ENCODE peak calls at places on chromosomes 5 and 9, in eight cellular contexts. D is effector CD8-positive, alpha-beta T cell; C is WTC11; U is activated T-cell treated with anti-CD3 and anti-CD28 coated beads, Interleukin-2, amount 50 U/mL, for 1 hour; G is activated CD4-positive, alpha-beta memory T cell treated with anti-CD3 and anti-CD28 coated beads, Interleukin-2, amount 10 ng/mL, durations not matched to agents 7 days and 5 days; A is cardiac muscle cell; B is activated T-helper 9 cell treated with anti-CD3 and anti-CD28 coated beads, Interleukin-2, amount 50 U/mL, for 16 hours; E is COLO829. O is an unnamed sample.

GRCh38 chr5:32791536-32792240 is 80.6 kb downstream of the NPR3 start:
- DNase-seq in D (no peak), C (no peak), U (no peak), G (no peak), A (no peak), B (no peak), E (no peak), O (no peak)

GRCh38 chr5:1879292-1880263 is 3.1 kb downstream of the IRX4 start:
- DNase-seq in D (no peak), C (no peak), U (no peak), G (no peak), A (no peak), B (no peak), E (no peak), O (no peak)

GRCh38 chr9:93874242-93874641 is 80.9 kb downstream of the BARX1 start:
- DNase-seq in D (no peak), C (no peak), U (no peak), G (no peak), A (no peak), B (no peak), E (no peak), O (no peak)

GRCh38 chr9:23044549-23044948 is 597.9 kb downstream of the DMRTA1 start:
- DNase-seq in D (no peak), C (no peak), U (no peak), G (no peak), A (no peak), B (no peak), E (no peak), O (no peak)

GRCh38 chr9:129175825-129176633 is 2.0 kb downstream of the IER5L start:
- DNase-seq in D (peak), C (peak), U (peak), G (peak), A (peak), B (peak), E (peak), O (peak)

GRCh38 chr9:76162109-76162730 is 232.0 kb downstream of the RFK start:
- DNase-seq in D (no peak), C (no peak), U (no peak), G (no peak), A (peak), B (no peak), E (no peak), O (no peak)

GRCh38 chr5:16869821-16870796 is 66.0 kb downstream of the MYO10 start:
- DNase-seq in D (no peak), C (no peak), U (no peak), G (no peak), A (no peak), B (no peak), E (no peak), O (no peak)

GRCh38 chr9:16901589-16901988 is 31.1 kb upstream of the BNC2 start:
- DNase-seq in D (no peak), C (no peak), U (no peak), G (no peak), A (peak), B (no peak), E (no peak), O (no peak)

GRCh38 chr9:88949425-88949824 is 41.8 kb upstream of the S1PR3 start:
- DNase-seq in D (no peak), C (no peak), U (no peak), G (no peak), A (peak), B (no peak), E (no peak), O (no peak)

GRCh38 chr5:157476699-157477408 is 16.8 kb downstream of the NIPAL4 start:
- DNase-seq in D (no peak), C (peak), U (no peak), G (no peak), A (peak), B (no peak), E (peak), O (peak)

GRCh38 chr5:50958852-50959457 is 292.5 kb downstream of the PARP8 start:
- DNase-seq in D (no peak), C (no peak), U (no peak), G (no peak), A (peak), B (no peak), E (peak), O (peak)

GRCh38 chr9:93582115-93582514 is 5.7 kb downstream of the PHF2 start:
- DNase-seq in D (no peak), C (no peak), U (no peak), G (peak), A (no peak), B (no peak), E (no peak), O (no peak)

GRCh38 chr5:146342882-146343865 is 4.5 kb downstream of the POU4F3 start:
- DNase-seq in D (no peak), C (peak), U (no peak), G (no peak), A (no peak), B (no peak), E (no peak), O (no peak)

GRCh38 chr9:95773061-95773433 is 102.4 kb upstream of the ERCC6L2 start:
- DNase-seq in D (no peak), C (no peak), U (no peak), G (no peak), A (peak), B (no peak), E (no peak), O (no peak)

GRCh38 chr9:125393426-125393825 is 131.8 kb downstream of the GAPVD1 start:
- DNase-seq in D (no peak), C (no peak), U (no peak), G (no peak), A (no peak), B (no peak), E (peak), O (no peak)

GRCh38 chr9:133473743-133474142 is 5.2 kb downstream of the SLC2A6 start:
- DNase-seq in D (no peak), C (no peak), U (no peak), G (no peak), A (no peak), B (no peak), E (no peak), O (no peak)

GRCh38 chr5:4207456-4207855 is 611.8 kb downstream of the IRX1 start:
- DNase-seq in D (no peak), C (no peak), U (no peak), G (no peak), A (no peak), B (no peak), E (no peak), O (no peak)

GRCh38 chr9:89923961-89924504 is 319.2 kb downstream of the GADD45G start:
- DNase-seq in D (no peak), C (no peak), U (no peak), G (peak), A (no peak), B (no peak), E (no peak), O (no peak)

GRCh38 chr9:77427256-77427927 is 220.7 kb downstream of the GNA14 start:
- DNase-seq in D (no peak), C (no peak), U (no peak), G (no peak), A (no peak), B (no peak), E (no peak), O (no peak)

GRCh38 chr9:133490201-133490681 is 11.3 kb upstream of the SLC2A6 start:
- DNase-seq in D (no peak), C (no peak), U (no peak), G (no peak), A (no peak), B (no peak), E (no peak), O (no peak)

GRCh38 chr9:128055222-128056040 is 11.7 kb downstream of the NAIF1 start:
- DNase-seq in D (no peak), C (no peak), U (no peak), G (no peak), A (peak), B (no peak), E (no peak), O (no peak)

GRCh38 chr5:9861664-9862256 is 231.6 kb upstream of the TAS2R1 start:
- DNase-seq in D (no peak), C (no peak), U (no peak), G (no peak), A (no peak), B (no peak), E (no peak), O (no peak)

GRCh38 chr9:131366745-131367401 is 27.0 kb upstream of the PRRC2B start:
- DNase-seq in D (no peak), C (peak), U (no peak), G (no peak), A (peak), B (no peak), E (no peak), O (no peak)

GRCh38 chr5:3287516-3287915 is 308.1 kb upstream of the IRX1 start:
- DNase-seq in D (no peak), C (no peak), U (no peak), G (no peak), A (no peak), B (no peak), E (no peak), O (no peak)

GRCh38 chr5:112492291-112492690 is 73.2 kb upstream of the EPB41L4A start:
- DNase-seq in D (no peak), C (peak), U (no peak), G (peak), A (peak), B (no peak), E (peak), O (peak)

GRCh38 chr5:55231476-55232193 is 1.8 kb downstream of the CCNO start:
- DNase-seq in D (no peak), C (peak), U (peak), G (no peak), A (peak), B (no peak), E (no peak), O (peak)

GRCh38 chr5:83895860-83896259 is 175.2 kb upstream of the HAPLN1 start:
- DNase-seq in D (no peak), C (no peak), U (no peak), G (no peak), A (no peak), B (no peak), E (no peak), O (no peak)

GRCh38 chr5:174982381-174982780 is 258.0 kb downstream of the MSX2 start:
- DNase-seq in D (no peak), C (no peak), U (no peak), G (no peak), A (no peak), B (no peak), E (no peak), O (no peak)

GRCh38 chr5:142012186-142012785 is 541 bp downstream of the GNPDA1 start:
- DNase-seq in D (peak), C (peak), U (peak), G (peak), A (peak), B (peak), E (no peak), O (peak)

GRCh38 chr5:118791986-118792734 is 196.2 kb downstream of the DTWD2 start:
- DNase-seq in D (no peak), C (peak), U (no peak), G (peak), A (peak), B (no peak), E (peak), O (peak)

GRCh38 chr9:68996457-68996856 is 17.5 kb downstream of the PRKACG start:
- DNase-seq in D (no peak), C (no peak), U (no peak), G (no peak), A (no peak), B (no peak), E (no peak), O (no peak)

GRCh38 chr5:175866377-175866907 is 4.9 kb upstream of the CPLX2 start:
- DNase-seq in D (no peak), C (no peak), U (no peak), G (no peak), A (no peak), B (no peak), E (no peak), O (no peak)

GRCh38 chr9:122562134-122562760 is 9.3 kb downstream of the OR1N2 start:
- DNase-seq in D (no peak), C (peak), U (no peak), G (no peak), A (no peak), B (no peak), E (no peak), O (no peak)

GRCh38 chr5:159533197-159533596 is 202.9 kb upstream of the IL12B start:
- DNase-seq in D (no peak), C (no peak), U (no peak), G (no peak), A (no peak), B (no peak), E (no peak), O (no peak)

GRCh38 chr9:108474356-108474755 is 381.4 kb downstream of the ACTL7B start:
- DNase-seq in D (no peak), C (no peak), U (no peak), G (no peak), A (peak), B (no peak), E (no peak), O (no peak)

GRCh38 chr5:93723005-93723404 is 18.4 kb downstream of the POU5F2 start:
- DNase-seq in D (no peak), C (no peak), U (no peak), G (no peak), A (no peak), B (no peak), E (no peak), O (no peak)

GRCh38 chr9:89474939-89475338 is 23.0 kb downstream of the SEMA4D start:
- DNase-seq in D (no peak), C (no peak), U (peak), G (no peak), A (no peak), B (no peak), E (no peak), O (no peak)

GRCh38 chr5:133401731-133402347 is 210.5 kb downstream of the FSTL4 start:
- DNase-seq in D (no peak), C (no peak), U (no peak), G (no peak), A (no peak), B (no peak), E (no peak), O (no peak)

GRCh38 chr5:129746884-129747283 is 1.0 kb upstream of the MINAR2 start:
- DNase-seq in D (no peak), C (no peak), U (no peak), G (no peak), A (no peak), B (no peak), E (no peak), O (no peak)

GRCh38 chr9:137222190-137223077 is at the start of gene RNF208:
- DNase-seq in D (no peak), C (peak), U (peak), G (no peak), A (no peak), B (no peak), E (no peak), O (no peak)